ENCODE peak calls at places on chromosomes 7 and 10, in five cellular contexts. V is cardiac muscle cell; G is neural crest cell; Y is effector CD4-positive, alpha-beta T cell; B is memory B cell. S is an unnamed sample.

GRCh38 chr7:150317748-150318444 is 5.3 kb upstream of the LRRC61 start:
- DNase-seq in V (peak), G (no peak), Y (no peak), B (no peak), S (peak)

GRCh38 chr7:151472644-151473380 is 32.9 kb upstream of the CRYGN start:
- DNase-seq in V (peak), G (no peak), Y (no peak), B (peak), S (peak)

GRCh38 chr10:24156686-24157085 is 52.3 kb upstream of the KIAA1217 start:
- DNase-seq in V (no peak), G (no peak), Y (no peak), B (no peak), S (peak)

GRCh38 chr7:26195867-26196266 is 4.7 kb downstream of the HNRNPA2B1 start:
- DNase-seq in V (no peak), G (no peak), Y (no peak), B (no peak), S (no peak)

GRCh38 chr7:132518839-132519173 is 57.5 kb downstream of the PLXNA4 start:
- DNase-seq in V (no peak), G (no peak), Y (no peak), B (no peak), S (no peak)

GRCh38 chr7:665251-665650 is 61.2 kb upstream of the DNAAF5 start:
- DNase-seq in V (peak), G (no peak), Y (no peak), B (no peak), S (peak)

GRCh38 chr10:87842220-87842641 is 21.1 kb downstream of the KLLN start:
- DNase-seq in V (no peak), G (no peak), Y (no peak), B (no peak), S (peak)

GRCh38 chr10:134743-135600 is at the start of gene ZMYND11:
- DNase-seq in V (peak), G (peak), Y (peak), B (no peak), S (peak)

GRCh38 chr10:27659786-27660185 is 85.8 kb downstream of the MKX start:
- DNase-seq in V (no peak), G (no peak), Y (no peak), B (no peak), S (peak)